ENCODE peak calls at places on chromosomes 12 and 14, in eight cellular contexts. One of them, this sample, is unnamed.

GRCh38 chr14:39034481-39035296 is 68.3 kb downstream of the SEC23A start:
- DNase-seq in OCI-LY7: no peak
- DNase-seq in kidney epithelial cell: no peak
- DNase-seq in adrenal gland: no peak
- DNase-seq in H9: no peak
- DNase-seq in choroid plexus epithelial cell: peak
- DNase-seq in H1: no peak
- DNase-seq in GM13977: no peak
- DNase-seq in this sample: no peak

GRCh38 chr12:27463826-27464554 is 17.5 kb downstream of the SMCO2 start:
- DNase-seq in OCI-LY7: no peak
- DNase-seq in kidney epithelial cell: no peak
- DNase-seq in adrenal gland: peak
- DNase-seq in H9: no peak
- DNase-seq in choroid plexus epithelial cell: no peak
- DNase-seq in H1: no peak
- DNase-seq in GM13977: no peak
- DNase-seq in this sample: no peak

GRCh38 chr14:62289471-62289870 is 527.3 kb downstream of the SNAPC1 start:
- DNase-seq in OCI-LY7: no peak
- DNase-seq in kidney epithelial cell: no peak
- DNase-seq in adrenal gland: no peak
- DNase-seq in H9: no peak
- DNase-seq in choroid plexus epithelial cell: no peak
- DNase-seq in H1: no peak
- DNase-seq in GM13977: no peak
- DNase-seq in this sample: no peak

GRCh38 chr12:96219700-96220206 is 25.6 kb downstream of the ELK3 start:
- DNase-seq in OCI-LY7: no peak
- DNase-seq in kidney epithelial cell: peak
- DNase-seq in adrenal gland: peak
- DNase-seq in H9: peak
- DNase-seq in choroid plexus epithelial cell: peak
- DNase-seq in H1: no peak
- DNase-seq in GM13977: no peak
- DNase-seq in this sample: no peak

GRCh38 chr12:17949558-17950141 is 140.3 kb downstream of the RERGL start:
- DNase-seq in OCI-LY7: peak
- DNase-seq in kidney epithelial cell: no peak
- DNase-seq in adrenal gland: no peak
- DNase-seq in H9: no peak
- DNase-seq in choroid plexus epithelial cell: no peak
- DNase-seq in H1: no peak
- DNase-seq in GM13977: no peak
- DNase-seq in this sample: no peak

GRCh38 chr12:119047641-119048040 is 66.3 kb downstream of the SRRM4 start:
- DNase-seq in OCI-LY7: no peak
- DNase-seq in kidney epithelial cell: no peak
- DNase-seq in adrenal gland: no peak
- DNase-seq in H9: no peak
- DNase-seq in choroid plexus epithelial cell: no peak
- DNase-seq in H1: no peak
- DNase-seq in GM13977: no peak
- DNase-seq in this sample: no peak

GRCh38 chr12:116609236-116609635 is 50.1 kb downstream of the MAP1LC3B2 start:
- DNase-seq in OCI-LY7: no peak
- DNase-seq in kidney epithelial cell: no peak
- DNase-seq in adrenal gland: no peak
- DNase-seq in H9: no peak
- DNase-seq in choroid plexus epithelial cell: no peak
- DNase-seq in H1: no peak
- DNase-seq in GM13977: no peak
- DNase-seq in this sample: no peak

GRCh38 chr12:111451649-111452129 is 46.0 kb downstream of the SH2B3 start:
- DNase-seq in OCI-LY7: peak
- DNase-seq in kidney epithelial cell: no peak
- DNase-seq in adrenal gland: peak
- DNase-seq in H9: no peak
- DNase-seq in choroid plexus epithelial cell: peak
- DNase-seq in H1: peak
- DNase-seq in GM13977: peak
- DNase-seq in this sample: peak

GRCh38 chr12:106480259-106480658 is 102.5 kb upstream of the RFX4 start:
- DNase-seq in OCI-LY7: no peak
- DNase-seq in kidney epithelial cell: no peak
- DNase-seq in adrenal gland: no peak
- DNase-seq in H9: no peak
- DNase-seq in choroid plexus epithelial cell: no peak
- DNase-seq in H1: no peak
- DNase-seq in GM13977: no peak
- DNase-seq in this sample: no peak

GRCh38 chr14:104647467-104648063 is 41.9 kb upstream of the INF2 start:
- DNase-seq in OCI-LY7: no peak
- DNase-seq in kidney epithelial cell: no peak
- DNase-seq in adrenal gland: no peak
- DNase-seq in H9: no peak
- DNase-seq in choroid plexus epithelial cell: no peak
- DNase-seq in H1: no peak
- DNase-seq in GM13977: no peak
- DNase-seq in this sample: no peak

GRCh38 chr12:6767592-6768384 is 1.6 kb downstream of the PTMS start:
- DNase-seq in OCI-LY7: no peak
- DNase-seq in kidney epithelial cell: no peak
- DNase-seq in adrenal gland: peak
- DNase-seq in H9: no peak
- DNase-seq in choroid plexus epithelial cell: peak
- DNase-seq in H1: no peak
- DNase-seq in GM13977: no peak
- DNase-seq in this sample: no peak

GRCh38 chr12:26091837-26092236 is 33.0 kb downstream of the BHLHE41 start:
- DNase-seq in OCI-LY7: no peak
- DNase-seq in kidney epithelial cell: no peak
- DNase-seq in adrenal gland: no peak
- DNase-seq in H9: peak
- DNase-seq in choroid plexus epithelial cell: peak
- DNase-seq in H1: no peak
- DNase-seq in GM13977: no peak
- DNase-seq in this sample: no peak

GRCh38 chr12:122886851-122887816 is 8.8 kb downstream of the VPS37B start:
- DNase-seq in OCI-LY7: peak
- DNase-seq in kidney epithelial cell: peak
- DNase-seq in adrenal gland: peak
- DNase-seq in H9: no peak
- DNase-seq in choroid plexus epithelial cell: peak
- DNase-seq in H1: no peak
- DNase-seq in GM13977: no peak
- DNase-seq in this sample: peak

GRCh38 chr12:102681747-102682146 is 201.4 kb upstream of the IGF1 start:
- DNase-seq in OCI-LY7: no peak
- DNase-seq in kidney epithelial cell: no peak
- DNase-seq in adrenal gland: no peak
- DNase-seq in H9: no peak
- DNase-seq in choroid plexus epithelial cell: no peak
- DNase-seq in H1: no peak
- DNase-seq in GM13977: no peak
- DNase-seq in this sample: no peak

GRCh38 chr14:100193417-100194357 is 34.2 kb upstream of the DEGS2 start:
- DNase-seq in OCI-LY7: peak
- DNase-seq in kidney epithelial cell: no peak
- DNase-seq in adrenal gland: peak
- DNase-seq in H9: no peak
- DNase-seq in choroid plexus epithelial cell: no peak
- DNase-seq in H1: no peak
- DNase-seq in GM13977: peak
- DNase-seq in this sample: peak

GRCh38 chr12:3622021-3622731 is 130.7 kb downstream of the CRACR2A start:
- DNase-seq in OCI-LY7: no peak
- DNase-seq in kidney epithelial cell: no peak
- DNase-seq in adrenal gland: no peak
- DNase-seq in H9: no peak
- DNase-seq in choroid plexus epithelial cell: no peak
- DNase-seq in H1: no peak
- DNase-seq in GM13977: no peak
- DNase-seq in this sample: no peak

GRCh38 chr14:101200650-101201516 is 297.4 kb upstream of the RTL1 start:
- DNase-seq in OCI-LY7: no peak
- DNase-seq in kidney epithelial cell: no peak
- DNase-seq in adrenal gland: peak
- DNase-seq in H9: peak
- DNase-seq in choroid plexus epithelial cell: no peak
- DNase-seq in H1: peak
- DNase-seq in GM13977: no peak
- DNase-seq in this sample: no peak

GRCh38 chr12:101773560-101774206 is 34.4 kb upstream of the SYCP3 start:
- DNase-seq in OCI-LY7: peak
- DNase-seq in kidney epithelial cell: no peak
- DNase-seq in adrenal gland: peak
- DNase-seq in H9: peak
- DNase-seq in choroid plexus epithelial cell: peak
- DNase-seq in H1: peak
- DNase-seq in GM13977: peak
- DNase-seq in this sample: peak

GRCh38 chr14:36583242-36584166 is 1.1 kb upstream of the NKX2-8 start:
- DNase-seq in OCI-LY7: no peak
- DNase-seq in kidney epithelial cell: no peak
- DNase-seq in adrenal gland: no peak
- DNase-seq in H9: peak
- DNase-seq in choroid plexus epithelial cell: no peak
- DNase-seq in H1: peak
- DNase-seq in GM13977: peak
- DNase-seq in this sample: no peak

GRCh38 chr14:67487937-67488893 is at the start of gene TMEM229B:
- DNase-seq in OCI-LY7: peak
- DNase-seq in kidney epithelial cell: no peak
- DNase-seq in adrenal gland: peak
- DNase-seq in H9: no peak
- DNase-seq in choroid plexus epithelial cell: peak
- DNase-seq in H1: no peak
- DNase-seq in GM13977: peak
- DNase-seq in this sample: peak
- TF ChIP-seq CTCF in OCI-LY7: no peak
- TF ChIP-seq CTCF in kidney epithelial cell: no peak
- TF ChIP-seq CTCF in adrenal gland: no peak
- TF ChIP-seq CTCF in H9: no peak
- TF ChIP-seq CTCF in choroid plexus epithelial cell: no peak
- TF ChIP-seq CTCF in H1: no peak
- TF ChIP-seq CTCF in GM13977: no peak
- TF ChIP-seq CTCF in this sample: no peak

GRCh38 chr12:754871-755562 is 2.6 kb downstream of the WNK1 start:
- DNase-seq in OCI-LY7: peak
- DNase-seq in kidney epithelial cell: no peak
- DNase-seq in adrenal gland: no peak
- DNase-seq in H9: no peak
- DNase-seq in choroid plexus epithelial cell: peak
- DNase-seq in H1: no peak
- DNase-seq in GM13977: peak
- DNase-seq in this sample: peak

GRCh38 chr12:754238-754816 is 1.9 kb downstream of the WNK1 start:
- DNase-seq in OCI-LY7: peak
- DNase-seq in kidney epithelial cell: no peak
- DNase-seq in adrenal gland: no peak
- DNase-seq in H9: no peak
- DNase-seq in choroid plexus epithelial cell: peak
- DNase-seq in H1: no peak
- DNase-seq in GM13977: no peak
- DNase-seq in this sample: no peak

GRCh38 chr12:751828-752672 is at the start of gene WNK1:
- DNase-seq in OCI-LY7: peak
- DNase-seq in kidney epithelial cell: peak
- DNase-seq in adrenal gland: peak
- DNase-seq in H9: peak
- DNase-seq in choroid plexus epithelial cell: peak
- DNase-seq in H1: peak
- DNase-seq in GM13977: peak
- DNase-seq in this sample: peak

GRCh38 chr12:752673-753400 is 458 bp downstream of the WNK1 start:
- DNase-seq in OCI-LY7: peak
- DNase-seq in kidney epithelial cell: no peak
- DNase-seq in adrenal gland: peak
- DNase-seq in H9: peak
- DNase-seq in choroid plexus epithelial cell: peak
- DNase-seq in H1: peak
- DNase-seq in GM13977: peak
- DNase-seq in this sample: peak

GRCh38 chr12:753401-754237 is 1.2 kb downstream of the WNK1 start:
- DNase-seq in OCI-LY7: peak
- DNase-seq in kidney epithelial cell: no peak
- DNase-seq in adrenal gland: peak
- DNase-seq in H9: peak
- DNase-seq in choroid plexus epithelial cell: peak
- DNase-seq in H1: peak
- DNase-seq in GM13977: peak
- DNase-seq in this sample: peak
- TF ChIP-seq CTCF in OCI-LY7: no peak
- TF ChIP-seq CTCF in kidney epithelial cell: no peak
- TF ChIP-seq CTCF in adrenal gland: no peak
- TF ChIP-seq CTCF in H9: no peak
- TF ChIP-seq CTCF in choroid plexus epithelial cell: peak
- TF ChIP-seq CTCF in H1: no peak
- TF ChIP-seq CTCF in GM13977: no peak
- TF ChIP-seq CTCF in this sample: no peak

GRCh38 chr14:80213602-80214001 is 2.3 kb upstream of the DIO2 start:
- DNase-seq in OCI-LY7: peak
- DNase-seq in kidney epithelial cell: no peak
- DNase-seq in adrenal gland: peak
- DNase-seq in H9: peak
- DNase-seq in choroid plexus epithelial cell: peak
- DNase-seq in H1: peak
- DNase-seq in GM13977: peak
- DNase-seq in this sample: peak
- TF ChIP-seq CTCF in OCI-LY7: peak
- TF ChIP-seq CTCF in kidney epithelial cell: peak
- TF ChIP-seq CTCF in adrenal gland: peak
- TF ChIP-seq CTCF in H9: peak
- TF ChIP-seq CTCF in choroid plexus epithelial cell: peak
- TF ChIP-seq CTCF in H1: peak
- TF ChIP-seq CTCF in GM13977: peak
- TF ChIP-seq CTCF in this sample: peak

GRCh38 chr12:124509676-124510300 is 57.6 kb downstream of the NCOR2 start:
- DNase-seq in OCI-LY7: no peak
- DNase-seq in kidney epithelial cell: peak
- DNase-seq in adrenal gland: peak
- DNase-seq in H9: peak
- DNase-seq in choroid plexus epithelial cell: peak
- DNase-seq in H1: no peak
- DNase-seq in GM13977: no peak
- DNase-seq in this sample: no peak

GRCh38 chr12:124508323-124509096 is 58.9 kb downstream of the NCOR2 start:
- DNase-seq in OCI-LY7: no peak
- DNase-seq in kidney epithelial cell: no peak
- DNase-seq in adrenal gland: no peak
- DNase-seq in H9: no peak
- DNase-seq in choroid plexus epithelial cell: peak
- DNase-seq in H1: no peak
- DNase-seq in GM13977: peak
- DNase-seq in this sample: peak

GRCh38 chr12:124509300-124509675 is 58.1 kb downstream of the NCOR2 start:
- DNase-seq in OCI-LY7: no peak
- DNase-seq in kidney epithelial cell: no peak
- DNase-seq in adrenal gland: no peak
- DNase-seq in H9: no peak
- DNase-seq in choroid plexus epithelial cell: peak
- DNase-seq in H1: no peak
- DNase-seq in GM13977: no peak
- DNase-seq in this sample: no peak

GRCh38 chr12:124511259-124511985 is 56.0 kb downstream of the NCOR2 start:
- DNase-seq in OCI-LY7: no peak
- DNase-seq in kidney epithelial cell: no peak
- DNase-seq in adrenal gland: no peak
- DNase-seq in H9: no peak
- DNase-seq in choroid plexus epithelial cell: no peak
- DNase-seq in H1: no peak
- DNase-seq in GM13977: no peak
- DNase-seq in this sample: no peak

GRCh38 chr12:124510301-124510970 is 57.0 kb downstream of the NCOR2 start:
- DNase-seq in OCI-LY7: no peak
- DNase-seq in kidney epithelial cell: no peak
- DNase-seq in adrenal gland: no peak
- DNase-seq in H9: peak
- DNase-seq in choroid plexus epithelial cell: peak
- DNase-seq in H1: no peak
- DNase-seq in GM13977: no peak
- DNase-seq in this sample: no peak
- TF ChIP-seq CTCF in OCI-LY7: peak
- TF ChIP-seq CTCF in kidney epithelial cell: peak
- TF ChIP-seq CTCF in adrenal gland: no peak
- TF ChIP-seq CTCF in H9: peak
- TF ChIP-seq CTCF in choroid plexus epithelial cell: peak
- TF ChIP-seq CTCF in H1: peak
- TF ChIP-seq CTCF in GM13977: peak
- TF ChIP-seq CTCF in this sample: no peak